ENCODE peak calls at places on chromosomes 7 and 10, in five cellular contexts. Q is mesenchymal stem cell, C is neuronal stem cell, W is IMR-90, F is H1. O is an unnamed sample. For H3K36me3, the result is how much of the 10 kb centered on the place peaks cover.

GRCh38 chr7:27165655-27166474 is 528 bp upstream of the HOXA9 start:
- DNase-seq in C (no peak), W (no peak), Q (peak), F (no peak), O (no peak)

GRCh38 chr10:103890194-103890658 is 27.8 kb downstream of the STN1 start:
- DNase-seq in C (no peak), W (peak), F (no peak), Q (no peak), O (peak)

GRCh38 chr10:59283456-59284082 is 78.8 kb downstream of the FAM13C start:
- DNase-seq in F (no peak), W (peak), Q (no peak), C (peak), O (peak)

GRCh38 chr7:151570366-151570915 is 50.7 kb upstream of the RHEB start:
- DNase-seq in W (peak), F (no peak), C (no peak), Q (no peak), O (no peak)

GRCh38 chr10:33381391-33381790 is 46.9 kb upstream of the NRP1 start:
- DNase-seq in Q (no peak), F (no peak), C (no peak), W (peak), O (no peak)

GRCh38 chr10:76012928-76013327 is 581.5 kb downstream of the LRMDA start:
- DNase-seq in F (no peak), W (no peak), Q (no peak), C (peak), O (no peak)

GRCh38 chr7:157444011-157444842 is 107.4 kb downstream of the DNAJB6 start:
- DNase-seq in C (no peak), Q (no peak), W (no peak), F (peak), O (no peak)

GRCh38 chr7:158996214-158997109 is 140.1 kb downstream of the DYNC2I1 start:
- DNase-seq in W (no peak), Q (no peak), C (no peak), F (no peak), O (no peak)

GRCh38 chr7:65509368-65510186 is 135.9 kb downstream of the ZNF92 start:
- DNase-seq in F (peak), W (no peak), Q (no peak), C (peak), O (peak)

GRCh38 chr10:132197271-132198067 is 10.7 kb downstream of the DPYSL4 start:
- DNase-seq in W (no peak), C (no peak), F (no peak), Q (no peak), O (no peak)

GRCh38 chr10:102565793-102566192 is 62.0 kb downstream of the SUFU start:
- DNase-seq in F (peak), C (no peak), W (no peak), Q (no peak), O (peak)

GRCh38 chr10:91188889-91189288 is 31.6 kb upstream of the PCGF5 start:
- DNase-seq in F (no peak), Q (no peak), C (no peak), W (no peak), O (peak)

GRCh38 chr7:83347836-83348482 is 185.3 kb upstream of the PCLO start:
- DNase-seq in W (peak), C (no peak), F (no peak), Q (peak), O (peak)

GRCh38 chr7:24602860-24603456 is 29.7 kb downstream of the PALS2 start:
- DNase-seq in Q (no peak), F (no peak), C (no peak), W (no peak), O (no peak)

GRCh38 chr7:108374899-108375298 is 81.3 kb downstream of the NRCAM start:
- DNase-seq in C (no peak), Q (no peak), W (no peak), F (no peak), O (no peak)

GRCh38 chr10:57955076-57955475 is 312.6 kb downstream of the IPMK start:
- DNase-seq in W (peak), Q (peak), C (no peak), F (no peak), O (no peak)

GRCh38 chr10:46092523-46093195 is 46.6 kb upstream of the MSMB start:
- DNase-seq in C (no peak), Q (no peak), F (no peak), W (no peak), O (no peak)

GRCh38 chr7:47266799-47267198 is 315.1 kb downstream of the TNS3 start:
- DNase-seq in W (peak), F (no peak), Q (peak), C (no peak), O (no peak)

GRCh38 chr7:48426966-48427555 is 255.8 kb downstream of the ABCA13 start:
- DNase-seq in W (peak), Q (no peak), F (no peak), C (no peak), O (peak)

GRCh38 chr10:64346391-64346790 is 825.2 kb downstream of the REEP3 start:
- DNase-seq in Q (no peak), F (no peak), C (no peak), W (no peak), O (no peak)

GRCh38 chr7:26390016-26390415 is 98.4 kb downstream of the SNX10 start:
- DNase-seq in W (no peak), F (no peak), C (no peak), Q (no peak), O (no peak)

GRCh38 chr10:48572414-48572813 is 32.5 kb downstream of the ARHGAP22 start:
- DNase-seq in F (no peak), W (peak), Q (no peak), C (no peak), O (no peak)

GRCh38 chr7:111803015-111803758 is 240.9 kb upstream of the IMMP2L start:
- DNase-seq in W (peak), F (no peak), Q (peak), C (no peak), O (no peak)

GRCh38 chr7:128425851-128426250 is 16.1 kb upstream of the IMPDH1 start:
- DNase-seq in W (peak), Q (peak), C (peak), F (peak), O (peak)

GRCh38 chr7:98107313-98107691 is 640 bp downstream of the LMTK2 start:
- DNase-seq in Q (no peak), W (no peak), C (no peak), F (no peak), O (no peak)

GRCh38 chr7:12017046-12017445 is 185.0 kb upstream of the THSD7A start:
- DNase-seq in F (no peak), C (no peak), Q (no peak), W (no peak), O (no peak)

GRCh38 chr10:90859321-90859751 is 1.5 kb upstream of the HTR7 start:
- DNase-seq in Q (peak), W (peak), C (no peak), F (no peak), O (no peak)

GRCh38 chr7:2967238-2967637 is 76.4 kb downstream of the CARD11 start:
- DNase-seq in F (no peak), C (no peak), W (no peak), Q (no peak), O (peak)

GRCh38 chr10:17782921-17783665 is 26.1 kb upstream of the MRC1 start:
- DNase-seq in C (no peak), W (peak), Q (no peak), F (no peak), O (no peak)

GRCh38 chr10:21030096-21030495 is 133.0 kb upstream of the NEBL start:
- DNase-seq in W (no peak), Q (peak), F (no peak), C (no peak), O (no peak)

GRCh38 chr10:132226586-132227405 is 40.0 kb downstream of the DPYSL4 start:
- DNase-seq in Q (no peak), F (no peak), W (no peak), C (no peak), O (no peak)

GRCh38 chr10:132186488-132187413 is at the start of gene DPYSL4:
- DNase-seq in Q (no peak), W (no peak), C (no peak), F (peak), O (no peak)

GRCh38 chr10:71852335-71852937 is 1.4 kb upstream of the PSAP start:
- DNase-seq in W (no peak), Q (no peak), F (no peak), C (no peak), O (no peak)

GRCh38 chr7:50598455-50599343 is 33.5 kb upstream of the DDC start:
- DNase-seq in F (no peak), Q (no peak), C (no peak), W (no peak), O (no peak)

GRCh38 chr7:151113344-151114150 is 27.3 kb downstream of the AGAP3 start:
- DNase-seq in W (peak), F (no peak), C (peak), Q (peak), O (peak)

GRCh38 chr7:71454981-71455380 is 323.0 kb downstream of the GALNT17 start:
- DNase-seq in Q (no peak), C (no peak), W (no peak), F (no peak), O (no peak)

GRCh38 chr7:12701433-12701832 is 14.0 kb downstream of the ARL4A start:
- DNase-seq in Q (no peak), F (no peak), C (no peak), W (no peak), O (no peak)

GRCh38 chr7:22016547-22016946 is 70.8 kb upstream of the CDCA7L start:
- DNase-seq in C (no peak), F (no peak), W (no peak), Q (no peak), O (no peak)

GRCh38 chr10:35613597-35614226 is 8.6 kb downstream of the GJD4 start:
- DNase-seq in W (peak), F (no peak), C (no peak), Q (peak), O (no peak)

GRCh38 chr7:106866298-106867281 is 1.5 kb downstream of the PIK3CG start:
- DNase-seq in W (no peak), F (no peak), Q (no peak), C (no peak), O (no peak)

DNA sequence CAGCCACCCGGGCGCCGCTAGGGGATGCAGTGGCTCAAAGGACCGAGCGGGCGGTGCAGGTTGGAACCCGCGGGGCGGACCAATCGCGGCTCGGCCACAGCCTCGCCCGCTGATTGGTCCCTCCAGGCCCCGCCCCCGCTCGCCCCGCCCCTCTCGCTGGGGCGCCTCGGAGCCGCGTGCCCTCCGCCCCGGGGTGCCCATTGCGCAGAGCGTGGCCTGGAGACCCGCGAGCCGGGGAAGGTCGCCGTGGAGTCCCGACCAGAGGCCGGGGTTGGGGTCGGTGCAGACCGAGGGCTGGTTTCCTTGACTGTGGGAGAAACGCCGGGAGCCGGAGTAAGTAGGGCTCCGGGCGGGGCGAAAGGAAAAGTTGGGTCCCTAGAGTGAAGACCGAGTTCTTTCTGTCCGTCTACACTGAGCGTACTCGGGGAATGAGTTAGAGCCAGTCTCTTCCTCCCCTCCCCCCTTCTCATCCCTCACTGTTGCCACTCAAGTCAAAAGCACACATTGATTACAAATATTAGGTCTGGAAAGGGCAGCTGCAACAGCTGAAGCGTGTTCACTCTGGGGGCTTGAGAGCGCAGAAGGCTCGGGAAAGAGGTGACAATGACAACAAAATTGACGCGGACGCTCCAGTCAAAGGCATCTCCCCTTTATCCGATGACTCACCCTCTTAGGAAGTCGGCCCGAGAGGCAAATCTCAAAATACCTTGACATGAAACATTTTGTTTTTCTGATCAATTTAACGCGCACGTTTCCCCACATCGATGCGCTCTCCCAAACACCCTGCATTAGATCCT is 844 bp upstream of the GATA3 start:
- DNase-seq in W (peak), C (peak), Q (peak), F (peak), O (peak)
- H4K8ac ChIP-seq in W (no peak), C (no peak), Q (no peak), F (no peak), O (no peak)

GRCh38 chr10:99695761-99696160 is 36.2 kb downstream of the COX15 start:
- DNase-seq in F (no peak), Q (no peak), C (no peak), W (peak), O (no peak)
- H3K36me3 ChIP-seq in F (under half), Q (under half), C (under half), W (under half), O (under half)

GRCh38 chr10:112811741-112812551 is 138.1 kb upstream of the TCF7L2 start:
- DNase-seq in C (no peak), W (peak), F (peak), Q (peak), O (peak)
- H2BK15ac ChIP-seq in C (no peak), W (peak), F (no peak), Q (no peak), O (no peak)

DNA sequence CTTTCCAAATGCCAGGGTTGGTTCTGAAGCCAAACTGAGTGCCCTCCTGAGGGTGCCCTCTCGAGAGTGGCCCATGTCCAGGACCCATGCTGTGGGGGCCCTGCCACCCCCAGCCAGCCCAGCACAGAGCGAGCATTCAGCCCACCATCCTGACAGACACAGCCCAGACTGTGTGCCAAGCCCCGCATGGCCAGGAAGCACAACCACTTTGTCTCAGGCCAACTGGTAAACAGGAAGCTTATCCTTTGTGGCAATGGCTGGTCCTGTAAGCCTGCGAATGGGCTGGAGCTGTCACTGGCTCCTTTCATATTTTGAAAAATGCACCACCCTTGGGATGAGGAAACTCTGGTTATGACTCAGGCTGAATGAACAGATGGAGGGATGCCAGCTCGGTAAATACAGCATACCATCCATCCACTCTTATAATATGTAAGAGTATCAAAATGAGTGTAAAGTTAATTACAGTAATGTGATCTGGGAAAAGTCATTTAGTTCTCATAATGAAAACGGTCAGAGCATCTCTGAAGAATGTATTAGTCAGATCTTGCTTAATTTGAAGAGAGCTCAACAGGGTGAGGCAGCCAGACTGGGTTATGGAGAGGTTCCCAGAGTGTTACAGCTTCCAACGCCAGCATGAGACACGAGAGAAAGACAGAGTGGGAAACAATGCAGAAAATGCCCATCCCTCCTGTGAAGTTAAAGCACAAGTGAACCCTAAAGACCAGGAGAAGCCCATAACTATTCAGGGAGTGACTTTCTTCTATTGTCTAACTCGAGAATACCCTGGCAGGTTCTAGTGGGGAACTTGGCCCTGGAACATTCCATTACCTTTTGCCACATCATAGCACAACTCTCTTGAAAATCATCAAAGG is 65.1 kb downstream of the STK17A start:
- DNase-seq in F (no peak), W (peak), C (no peak), Q (peak), O (peak)
- H4K8ac ChIP-seq in F (no peak), W (peak), C (no peak), Q (peak), O (no peak)

GRCh38 chr10:68734349-68734748 is 13.3 kb downstream of the CCAR1 start:
- DNase-seq in Q (no peak), C (no peak), F (no peak), W (no peak), O (no peak)
- H3K36me3 ChIP-seq in Q (half or more), C (under half), F (under half), W (half or more), O (under half)

GRCh38 chr10:52191049-52191448 is 123.0 kb upstream of the DKK1 start:
- DNase-seq in F (no peak), Q (no peak), W (no peak), C (no peak), O (no peak)
- H2BK15ac ChIP-seq in F (no peak), Q (no peak), W (no peak), C (no peak), O (no peak)